ENCODE peak calls at places on chromosome 14, in five cellular contexts. One of them, this sample, is unnamed.

GRCh38 chr14:104604461-104605449 is at the start of gene TMEM179:
- DNase-seq in fibroblast of the aortic adventitia: no peak
- DNase-seq in PC-3: peak
- DNase-seq in AG09309: no peak
- DNase-seq in BJ: no peak
- DNase-seq in this sample: no peak

GRCh38 chr14:38238332-38238731 is 17.6 kb downstream of the CLEC14A start:
- DNase-seq in fibroblast of the aortic adventitia: no peak
- DNase-seq in PC-3: peak
- DNase-seq in AG09309: no peak
- DNase-seq in BJ: no peak
- DNase-seq in this sample: no peak

GRCh38 chr14:101602466-101602840 is 41.2 kb downstream of the DIO3 start:
- DNase-seq in fibroblast of the aortic adventitia: no peak
- DNase-seq in PC-3: no peak
- DNase-seq in AG09309: no peak
- DNase-seq in BJ: no peak
- DNase-seq in this sample: no peak

GRCh38 chr14:59325906-59326305 is 137.4 kb downstream of the DAAM1 start:
- DNase-seq in fibroblast of the aortic adventitia: no peak
- DNase-seq in PC-3: no peak
- DNase-seq in AG09309: no peak
- DNase-seq in BJ: no peak
- DNase-seq in this sample: no peak

GRCh38 chr14:59293934-59294661 is 105.6 kb downstream of the DAAM1 start:
- DNase-seq in fibroblast of the aortic adventitia: peak
- DNase-seq in PC-3: peak
- DNase-seq in AG09309: no peak
- DNase-seq in BJ: no peak
- DNase-seq in this sample: no peak

GRCh38 chr14:65864549-65864948 is 452.0 kb downstream of the FUT8 start:
- DNase-seq in fibroblast of the aortic adventitia: no peak
- DNase-seq in PC-3: no peak
- DNase-seq in AG09309: no peak
- DNase-seq in BJ: no peak
- DNase-seq in this sample: no peak

GRCh38 chr14:91835197-91835919 is 32.0 kb downstream of the TC2N start:
- DNase-seq in fibroblast of the aortic adventitia: no peak
- DNase-seq in PC-3: no peak
- DNase-seq in AG09309: no peak
- DNase-seq in BJ: no peak
- DNase-seq in this sample: peak

GRCh38 chr14:104095426-104096310 is 10.2 kb downstream of the ASPG start:
- DNase-seq in fibroblast of the aortic adventitia: no peak
- DNase-seq in PC-3: no peak
- DNase-seq in AG09309: no peak
- DNase-seq in BJ: no peak
- DNase-seq in this sample: no peak

GRCh38 chr14:34699873-34700621 is 14.3 kb downstream of the CFL2 start:
- DNase-seq in fibroblast of the aortic adventitia: peak
- DNase-seq in PC-3: peak
- DNase-seq in AG09309: peak
- DNase-seq in BJ: peak
- DNase-seq in this sample: no peak

GRCh38 chr14:64736271-64737131 is 32.3 kb downstream of the PLEKHG3 start:
- DNase-seq in fibroblast of the aortic adventitia: no peak
- DNase-seq in PC-3: no peak
- DNase-seq in AG09309: no peak
- DNase-seq in BJ: no peak
- DNase-seq in this sample: no peak

GRCh38 chr14:72894623-72895378 is 900 bp upstream of the DPF3 start:
- DNase-seq in fibroblast of the aortic adventitia: no peak
- DNase-seq in PC-3: peak
- DNase-seq in AG09309: no peak
- DNase-seq in BJ: no peak
- DNase-seq in this sample: peak

GRCh38 chr14:24783791-24784190 is 149.8 kb upstream of the GZMB start:
- DNase-seq in fibroblast of the aortic adventitia: no peak
- DNase-seq in PC-3: no peak
- DNase-seq in AG09309: no peak
- DNase-seq in BJ: no peak
- DNase-seq in this sample: no peak

GRCh38 chr14:91125271-91125661 is 11.4 kb downstream of the DGLUCY start:
- DNase-seq in fibroblast of the aortic adventitia: no peak
- DNase-seq in PC-3: no peak
- DNase-seq in AG09309: no peak
- DNase-seq in BJ: no peak
- DNase-seq in this sample: no peak

GRCh38 chr14:105281354-105282097 is 19.3 kb downstream of the BRF1 start:
- DNase-seq in fibroblast of the aortic adventitia: peak
- DNase-seq in PC-3: peak
- DNase-seq in AG09309: peak
- DNase-seq in BJ: peak
- DNase-seq in this sample: no peak

GRCh38 chr14:57480044-57480443 is 13.6 kb downstream of the CCDC198 start:
- DNase-seq in fibroblast of the aortic adventitia: no peak
- DNase-seq in PC-3: no peak
- DNase-seq in AG09309: peak
- DNase-seq in BJ: no peak
- DNase-seq in this sample: no peak

GRCh38 chr14:99035268-99035667 is 236.7 kb downstream of the BCL11B start:
- DNase-seq in fibroblast of the aortic adventitia: peak
- DNase-seq in PC-3: no peak
- DNase-seq in AG09309: no peak
- DNase-seq in BJ: no peak
- DNase-seq in this sample: peak

GRCh38 chr14:71179046-71179445 is 271.8 kb downstream of the PCNX1 start:
- DNase-seq in fibroblast of the aortic adventitia: no peak
- DNase-seq in PC-3: no peak
- DNase-seq in AG09309: no peak
- DNase-seq in BJ: no peak
- DNase-seq in this sample: no peak

GRCh38 chr14:103134405-103134804 is 11.1 kb downstream of the TNFAIP2 start:
- DNase-seq in fibroblast of the aortic adventitia: no peak
- DNase-seq in PC-3: no peak
- DNase-seq in AG09309: no peak
- DNase-seq in BJ: no peak
- DNase-seq in this sample: no peak

GRCh38 chr14:59850458-59850857 is 20.1 kb downstream of the RTN1 start:
- DNase-seq in fibroblast of the aortic adventitia: no peak
- DNase-seq in PC-3: no peak
- DNase-seq in AG09309: no peak
- DNase-seq in BJ: no peak
- DNase-seq in this sample: no peak

GRCh38 chr14:53946404-53947400 is 9.9 kb downstream of the BMP4 start:
- DNase-seq in fibroblast of the aortic adventitia: no peak
- DNase-seq in PC-3: no peak
- DNase-seq in AG09309: no peak
- DNase-seq in BJ: no peak
- DNase-seq in this sample: no peak

GRCh38 chr14:106203438-106203837 is 677.1 kb downstream of the TMEM121 start:
- DNase-seq in fibroblast of the aortic adventitia: no peak
- DNase-seq in PC-3: no peak
- DNase-seq in AG09309: no peak
- DNase-seq in BJ: no peak
- DNase-seq in this sample: no peak

GRCh38 chr14:41607966-41608663 is 1.4 kb downstream of the LRFN5 start:
- DNase-seq in fibroblast of the aortic adventitia: peak
- DNase-seq in PC-3: no peak
- DNase-seq in AG09309: no peak
- DNase-seq in BJ: no peak
- DNase-seq in this sample: no peak

GRCh38 chr14:58717211-58717610 is 79.4 kb downstream of the DACT1 start:
- DNase-seq in fibroblast of the aortic adventitia: no peak
- DNase-seq in PC-3: no peak
- DNase-seq in AG09309: no peak
- DNase-seq in BJ: no peak
- DNase-seq in this sample: no peak

GRCh38 chr14:95290021-95290420 is 29.7 kb downstream of the CLMN start:
- DNase-seq in fibroblast of the aortic adventitia: no peak
- DNase-seq in PC-3: no peak
- DNase-seq in AG09309: no peak
- DNase-seq in BJ: no peak
- DNase-seq in this sample: no peak

GRCh38 chr14:40368314-40368713 is 936.1 kb upstream of the FBXO33 start:
- DNase-seq in fibroblast of the aortic adventitia: no peak
- DNase-seq in PC-3: peak
- DNase-seq in AG09309: no peak
- DNase-seq in BJ: no peak
- DNase-seq in this sample: no peak

GRCh38 chr14:88129306-88130056 is 124.5 kb downstream of the GPR65 start:
- DNase-seq in fibroblast of the aortic adventitia: peak
- DNase-seq in PC-3: peak
- DNase-seq in AG09309: peak
- DNase-seq in BJ: peak
- DNase-seq in this sample: no peak

GRCh38 chr14:55448146-55448614 is 7.8 kb upstream of the TBPL2 start:
- DNase-seq in fibroblast of the aortic adventitia: peak
- DNase-seq in PC-3: peak
- DNase-seq in AG09309: peak
- DNase-seq in BJ: peak
- DNase-seq in this sample: peak

GRCh38 chr14:39302124-39302810 is 68.6 kb downstream of the MIA2 start:
- DNase-seq in fibroblast of the aortic adventitia: no peak
- DNase-seq in PC-3: peak
- DNase-seq in AG09309: no peak
- DNase-seq in BJ: no peak
- DNase-seq in this sample: no peak

GRCh38 chr14:54291491-54292191 is 105.2 kb upstream of the CDKN3 start:
- DNase-seq in fibroblast of the aortic adventitia: peak
- DNase-seq in PC-3: no peak
- DNase-seq in AG09309: no peak
- DNase-seq in BJ: no peak
- DNase-seq in this sample: no peak

GRCh38 chr14:100524933-100525243 is 62.3 kb downstream of the BEGAIN start:
- DNase-seq in fibroblast of the aortic adventitia: no peak
- DNase-seq in PC-3: no peak
- DNase-seq in AG09309: no peak
- DNase-seq in BJ: no peak
- DNase-seq in this sample: no peak
- TF ChIP-seq CTCF in fibroblast of the aortic adventitia: peak
- TF ChIP-seq CTCF in PC-3: no peak
- TF ChIP-seq CTCF in AG09309: peak
- TF ChIP-seq CTCF in BJ: no peak
- TF ChIP-seq CTCF in this sample: no peak

DNA sequence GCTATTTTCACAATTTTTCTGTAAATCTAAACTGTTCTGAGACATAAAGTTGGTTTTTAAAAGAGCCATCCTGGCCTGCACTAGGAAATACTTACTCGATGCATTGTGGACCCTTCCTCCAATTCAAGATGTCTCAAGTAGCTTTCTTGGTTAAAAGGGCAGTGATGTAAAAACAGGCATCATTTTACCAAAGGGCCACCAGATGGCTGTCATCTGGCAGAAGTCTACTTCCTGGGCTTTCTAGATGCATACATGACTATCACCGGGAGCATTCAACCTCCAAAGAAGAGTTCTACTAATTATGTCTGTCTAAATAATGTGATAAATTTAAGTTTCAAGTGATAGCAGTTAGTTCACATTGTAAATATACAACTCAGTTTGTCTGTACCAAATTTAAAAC is 96.8 kb upstream of the FRMD6 start:
- DNase-seq in fibroblast of the aortic adventitia: peak
- DNase-seq in PC-3: peak
- DNase-seq in AG09309: no peak
- DNase-seq in BJ: no peak
- DNase-seq in this sample: no peak
- TF ChIP-seq CTCF in fibroblast of the aortic adventitia: no peak
- TF ChIP-seq CTCF in PC-3: peak
- TF ChIP-seq CTCF in AG09309: peak
- TF ChIP-seq CTCF in BJ: peak
- TF ChIP-seq CTCF in this sample: no peak

DNA sequence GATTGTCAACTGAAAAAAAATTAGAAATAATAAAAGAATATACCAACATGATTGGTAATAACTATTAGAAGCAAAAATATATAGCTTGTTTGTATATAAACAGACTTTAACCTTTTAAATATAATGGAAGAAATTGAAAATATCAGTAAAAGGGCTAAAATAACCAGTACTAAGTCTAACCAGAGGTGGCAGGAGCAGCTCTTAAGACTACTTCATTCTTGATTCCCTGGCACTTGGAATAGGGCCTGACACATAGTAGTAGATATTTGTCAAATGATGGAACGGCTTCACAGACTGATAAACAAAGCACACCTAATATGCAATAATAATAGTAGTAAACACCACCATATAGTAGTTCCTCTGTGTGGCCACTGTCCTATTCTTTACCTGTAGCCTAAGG is 9.4 kb downstream of the TMEM63C start:
- DNase-seq in fibroblast of the aortic adventitia: no peak
- DNase-seq in PC-3: peak
- DNase-seq in AG09309: no peak
- DNase-seq in BJ: no peak
- DNase-seq in this sample: no peak
- TF ChIP-seq CTCF in fibroblast of the aortic adventitia: no peak
- TF ChIP-seq CTCF in PC-3: peak
- TF ChIP-seq CTCF in AG09309: no peak
- TF ChIP-seq CTCF in BJ: no peak
- TF ChIP-seq CTCF in this sample: no peak

GRCh38 chr14:74594021-74594420 is 18.0 kb downstream of the LTBP2 start:
- DNase-seq in fibroblast of the aortic adventitia: no peak
- DNase-seq in PC-3: no peak
- DNase-seq in AG09309: no peak
- DNase-seq in BJ: no peak
- DNase-seq in this sample: no peak
- TF ChIP-seq CTCF in fibroblast of the aortic adventitia: no peak
- TF ChIP-seq CTCF in PC-3: no peak
- TF ChIP-seq CTCF in AG09309: no peak
- TF ChIP-seq CTCF in BJ: no peak
- TF ChIP-seq CTCF in this sample: no peak

DNA sequence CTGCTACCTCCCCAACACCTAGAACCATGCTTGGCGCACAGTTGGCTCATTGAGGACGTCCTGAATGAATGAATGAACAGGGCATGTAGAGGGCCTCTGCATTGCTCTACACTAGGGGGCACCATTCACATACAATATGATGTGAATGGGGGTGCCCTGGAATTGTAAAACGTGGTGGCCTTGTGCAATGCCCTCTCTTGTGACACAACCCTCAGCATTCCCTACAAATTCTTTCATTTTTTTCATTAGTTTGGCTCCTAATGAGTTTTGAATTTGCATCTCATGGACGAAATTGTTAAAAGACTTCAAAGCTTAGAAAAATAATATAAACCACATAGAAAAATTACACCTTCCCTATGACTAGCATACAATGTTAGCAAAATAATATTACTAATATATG is 2.3 kb upstream of the DIO2 start:
- DNase-seq in fibroblast of the aortic adventitia: peak
- DNase-seq in PC-3: peak
- DNase-seq in AG09309: peak
- DNase-seq in BJ: no peak
- DNase-seq in this sample: peak
- TF ChIP-seq CTCF in fibroblast of the aortic adventitia: peak
- TF ChIP-seq CTCF in PC-3: peak
- TF ChIP-seq CTCF in AG09309: peak
- TF ChIP-seq CTCF in BJ: peak
- TF ChIP-seq CTCF in this sample: peak